ENCODE peak calls at places on chromosomes 6 and 20, in four cellular contexts. M is fibroblast of lung, Q is HCT116, N is hepatocyte. J is an unnamed sample.

GRCh38 chr6:72206606-72207005 is 320.3 kb downstream of the RIMS1 start:
- DNase-seq in N (no peak), M (no peak), Q (no peak), J (no peak)

GRCh38 chr20:17223553-17223952 is 3.3 kb upstream of the PCSK2 start:
- DNase-seq in Q (no peak), N (no peak), M (no peak), J (no peak)

GRCh38 chr20:43583982-43584432 is 6.7 kb upstream of the IFT52 start:
- DNase-seq in N (peak; percentile 83), Q (no peak), M (peak; percentile 97), J (peak; percentile 68)

GRCh38 chr6:29967379-29968010 is 25.2 kb downstream of the HLA-A start:
- DNase-seq in M (peak; percentile 6), N (peak; percentile 66), Q (peak; percentile 60), J (peak; percentile 72)

GRCh38 chr6:149368065-149368464 is 32.0 kb upstream of the SUMO4 start:
- DNase-seq in N (no peak), Q (no peak), M (no peak), J (no peak)

GRCh38 chr20:6583134-6583738 is 184.2 kb upstream of the BMP2 start:
- DNase-seq in Q (no peak), N (peak; percentile 76), M (peak; percentile 49), J (no peak)

GRCh38 chr6:157264701-157265100 is 58.6 kb downstream of the TMEM242 start:
- DNase-seq in Q (no peak), N (no peak), M (no peak), J (no peak)

GRCh38 chr6:115064680-115065079 is 721.9 kb upstream of the HS3ST5 start:
- DNase-seq in N (no peak), Q (no peak), M (no peak), J (no peak)

GRCh38 chr6:24357336-24358218 is at the start of gene DCDC2:
- DNase-seq in N (no peak), Q (no peak), M (peak; percentile 21), J (peak; percentile 83)

GRCh38 chr6:145025488-145025887 is 709.8 kb downstream of the EPM2A start:
- DNase-seq in M (no peak), Q (no peak), N (no peak), J (no peak)

GRCh38 chr6:128161839-128162238 is 261.0 kb upstream of the THEMIS start:
- DNase-seq in N (no peak), M (no peak), Q (no peak), J (no peak)

GRCh38 chr6:98828210-98828798 is 6.1 kb upstream of the POU3F2 start:
- DNase-seq in M (no peak), N (no peak), Q (no peak), J (no peak)

GRCh38 chr20:47982574-47983360 is 197.5 kb upstream of the SULF2 start:
- DNase-seq in Q (no peak), M (no peak), N (no peak), J (peak; percentile 80)

GRCh38 chr20:48146303-48146702 is 361.0 kb upstream of the SULF2 start:
- DNase-seq in N (no peak), M (no peak), Q (no peak), J (no peak)

GRCh38 chr6:19838442-19839236 is 1.5 kb downstream of the ID4 start:
- DNase-seq in N (peak; percentile 75), M (peak; percentile 46), Q (peak; percentile 33), J (peak; percentile 61)
- TF ChIP-seq EZH2 in N (no peak), M (no peak), Q (no peak), J (no peak)

GRCh38 chr6:168374051-168374502 is 54.5 kb upstream of the DACT2 start:
- DNase-seq in N (no peak), Q (no peak), M (no peak), J (no peak)

GRCh38 chr6:168372871-168373270 is 53.3 kb upstream of the DACT2 start:
- DNase-seq in Q (no peak), N (no peak), M (no peak), J (no peak)

GRCh38 chr6:168371989-168372711 is 52.6 kb upstream of the DACT2 start:
- DNase-seq in M (no peak), N (no peak), Q (no peak), J (no peak)

GRCh38 chr6:168374541-168375071 is 55.0 kb upstream of the DACT2 start:
- DNase-seq in Q (no peak), N (no peak), M (no peak), J (no peak)

GRCh38 chr6:168373389-168373788 is 53.8 kb upstream of the DACT2 start:
- DNase-seq in M (no peak), N (no peak), Q (no peak), J (no peak)
- H3K9me3 ChIP-seq in M (no peaks in the 10 kb centered on the region), N (no peaks in the 10 kb centered on the region), Q (no peaks in the 10 kb centered on the region), J (no peaks in the 10 kb centered on the region)

DNA sequence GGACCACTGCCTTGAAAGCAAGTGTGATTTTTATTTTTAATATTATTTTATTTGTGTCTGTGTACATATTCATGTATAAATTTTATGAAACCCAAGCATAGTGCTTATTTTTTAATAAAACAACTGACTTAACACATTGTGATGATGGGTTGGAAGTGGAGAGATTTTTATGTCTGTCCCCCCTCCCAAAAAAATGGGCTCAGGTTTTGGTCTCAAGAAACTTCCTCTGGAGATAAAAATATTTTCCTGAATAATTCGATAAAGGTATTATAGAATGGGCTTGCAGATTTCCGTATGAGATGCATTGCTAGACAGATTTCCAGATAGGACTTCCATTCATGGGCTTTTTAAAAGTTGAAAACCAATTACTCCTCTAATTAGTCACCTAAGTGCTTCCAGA is 2.7 kb downstream of the FOXQ1 start:
- DNase-seq in M (no peak), N (no peak), Q (no peak), J (no peak)
- TF ChIP-seq EZH2 in M (no peak), N (no peak), Q (no peak), J (no peak)

DNA sequence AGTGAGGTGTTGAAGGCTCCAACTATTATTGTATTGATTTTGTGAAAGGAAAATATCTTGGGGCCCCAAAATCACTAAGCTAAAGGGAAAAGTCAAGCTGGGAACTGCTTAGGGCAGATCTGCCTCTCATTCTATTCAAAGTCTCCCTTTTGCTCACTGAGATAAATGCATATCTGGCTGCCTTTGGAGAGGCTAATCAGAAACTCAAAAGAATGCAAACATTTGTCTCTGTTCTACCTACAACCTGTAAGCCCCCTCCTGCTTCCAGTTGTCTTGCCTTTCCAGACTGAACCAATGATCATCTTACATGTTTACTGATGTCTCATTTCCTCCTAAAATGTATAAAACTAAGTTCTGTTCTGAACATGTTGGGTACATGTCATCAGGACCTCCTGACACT is 125.9 kb downstream of the HTR1B start:
- DNase-seq in N (no peak), Q (no peak), M (no peak), J (no peak)
- H3K9me3 ChIP-seq in N (no peaks in the 10 kb centered on the region), Q (peaks cover 9% of the 10 kb centered on the region), M (no peaks in the 10 kb centered on the region), J (no peaks in the 10 kb centered on the region)

DNA sequence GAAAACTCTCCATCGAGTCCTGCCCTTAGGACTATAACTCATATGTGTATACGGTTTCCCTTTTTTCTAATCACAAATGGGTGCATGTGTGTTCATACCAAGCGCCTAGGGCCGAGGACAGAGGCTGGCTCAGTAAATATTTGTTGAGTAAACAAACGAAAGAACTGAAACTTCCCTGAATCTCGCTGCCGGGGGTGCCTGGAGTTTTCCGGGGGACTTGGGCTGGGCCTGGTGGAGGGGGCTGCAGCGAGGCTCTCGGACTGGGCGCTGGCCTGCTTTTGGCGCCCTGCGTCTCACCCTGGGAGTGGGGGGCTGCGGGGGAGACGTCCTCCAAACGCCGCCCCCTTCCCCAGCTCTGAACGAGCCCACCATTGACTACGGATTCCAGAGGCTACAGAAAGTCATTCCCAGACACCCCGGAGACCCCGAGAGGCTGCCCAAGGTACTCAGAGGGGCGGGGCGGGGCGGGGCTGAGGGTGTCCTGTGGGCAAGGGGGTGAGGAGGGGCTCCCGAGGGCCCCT is 49.0 kb downstream of the CPXM1 start:
- DNase-seq in N (no peak), M (no peak), Q (no peak), J (no peak)
- TF ChIP-seq EZH2 in N (no peak), M (no peak), Q (no peak), J (no peak)

J was measured in PC-9.